ENCODE peak calls at places on chromosomes 4 and X, in seven cellular contexts. L, V, C, N, O, Y and K are unnamed samples.

GRCh38 chrX:53163436-53163835 is 61.6 kb downstream of the KDM5C start:
- DNase-seq in L (no peak), V (no peak), C (peak; percentile 61), N (no peak), O (no peak), Y (no peak), K (no peak)

GRCh38 chr4:133320576-133321170 is 171.6 kb downstream of the PCDH10 start:
- DNase-seq in L (no peak), V (peak; percentile 43), C (peak; percentile 53), N (peak; percentile 43), O (no peak), Y (no peak), K (no peak)

GRCh38 chr4:139918994-139919393 is 235.0 kb downstream of the MAML3 start:
- DNase-seq in L (no peak), V (no peak), C (no peak), N (no peak), O (no peak), Y (no peak), K (no peak)

GRCh38 chr4:83093060-83093640 is 21.4 kb downstream of the PLAC8 start:
- DNase-seq in L (no peak), V (no peak), C (peak; percentile 81), N (no peak), O (no peak), Y (no peak), K (no peak)

GRCh38 chrX:66163849-66164401 is at the start of gene HEPH:
- DNase-seq in L (no peak), V (no peak), C (peak; percentile 67), N (peak; percentile 12), O (no peak), Y (no peak), K (no peak)

GRCh38 chrX:73562986-73563739 is at the start of gene CHIC1:
- DNase-seq in L (peak; percentile 80), V (peak; percentile 49), C (peak; percentile 90), N (peak; percentile 77), O (peak; percentile 88), Y (peak; percentile 47), K (peak; percentile 88)

GRCh38 chrX:72169008-72169728 is 12.4 kb upstream of the PIN4 start:
- DNase-seq in L (no peak), V (no peak), C (no peak), N (no peak), O (no peak), Y (no peak), K (no peak)

GRCh38 chr4:68748181-68748981 is 67.4 kb upstream of the UGT2B10 start:
- DNase-seq in L (no peak), V (no peak), C (no peak), N (no peak), O (no peak), Y (no peak), K (no peak)

GRCh38 chr4:89136525-89136924 is 25.2 kb downstream of the TIGD2 start:
- DNase-seq in L (no peak), V (peak; percentile 45), C (no peak), N (no peak), O (no peak), Y (no peak), K (no peak)

GRCh38 chr4:47642985-47643745 is 158.1 kb downstream of the ATP10D start:
- DNase-seq in L (no peak), V (peak; percentile 42), C (no peak), N (peak; percentile 80), O (no peak), Y (no peak), K (no peak)

GRCh38 chrX:153909024-153909979 is 4.8 kb downstream of the AVPR2 start:
- DNase-seq in L (no peak), V (no peak), C (peak; percentile 81), N (no peak), O (no peak), Y (peak; percentile 32), K (no peak)

GRCh38 chr4:185211641-185212040 is 2.2 kb downstream of the SNX25 start:
- DNase-seq in L (no peak), V (no peak), C (no peak), N (no peak), O (no peak), Y (no peak), K (no peak)

GRCh38 chr4:185212566-185212965 is 3.2 kb downstream of the SNX25 start:
- DNase-seq in L (no peak), V (no peak), C (no peak), N (no peak), O (no peak), Y (no peak), K (no peak)

GRCh38 chr4:185211035-185211434 is 1.6 kb downstream of the SNX25 start:
- DNase-seq in L (no peak), V (no peak), C (no peak), N (peak; percentile 38), O (no peak), Y (no peak), K (no peak)

GRCh38 chr4:185210102-185210981 is 944 bp downstream of the SNX25 start:
- DNase-seq in L (peak; percentile 76), V (peak; percentile 48), C (peak; percentile 80), N (peak; percentile 68), O (peak; percentile 92), Y (peak; percentile 38), K (no peak)

GRCh38 chr4:185209031-185209851 is at the start of gene SNX25:
- DNase-seq in L (peak; percentile 95), V (peak; percentile 71), C (peak; percentile 95), N (peak; percentile 73), O (peak; percentile 99), Y (peak; percentile 90), K (peak; percentile 95)
- TF ChIP-seq CTCF in L (peak; percentile 12), V (no peak), C (peak; percentile 46), N (no peak), O (peak; percentile 33), Y (peak; percentile 48), K (peak; percentile 46)

DNA sequence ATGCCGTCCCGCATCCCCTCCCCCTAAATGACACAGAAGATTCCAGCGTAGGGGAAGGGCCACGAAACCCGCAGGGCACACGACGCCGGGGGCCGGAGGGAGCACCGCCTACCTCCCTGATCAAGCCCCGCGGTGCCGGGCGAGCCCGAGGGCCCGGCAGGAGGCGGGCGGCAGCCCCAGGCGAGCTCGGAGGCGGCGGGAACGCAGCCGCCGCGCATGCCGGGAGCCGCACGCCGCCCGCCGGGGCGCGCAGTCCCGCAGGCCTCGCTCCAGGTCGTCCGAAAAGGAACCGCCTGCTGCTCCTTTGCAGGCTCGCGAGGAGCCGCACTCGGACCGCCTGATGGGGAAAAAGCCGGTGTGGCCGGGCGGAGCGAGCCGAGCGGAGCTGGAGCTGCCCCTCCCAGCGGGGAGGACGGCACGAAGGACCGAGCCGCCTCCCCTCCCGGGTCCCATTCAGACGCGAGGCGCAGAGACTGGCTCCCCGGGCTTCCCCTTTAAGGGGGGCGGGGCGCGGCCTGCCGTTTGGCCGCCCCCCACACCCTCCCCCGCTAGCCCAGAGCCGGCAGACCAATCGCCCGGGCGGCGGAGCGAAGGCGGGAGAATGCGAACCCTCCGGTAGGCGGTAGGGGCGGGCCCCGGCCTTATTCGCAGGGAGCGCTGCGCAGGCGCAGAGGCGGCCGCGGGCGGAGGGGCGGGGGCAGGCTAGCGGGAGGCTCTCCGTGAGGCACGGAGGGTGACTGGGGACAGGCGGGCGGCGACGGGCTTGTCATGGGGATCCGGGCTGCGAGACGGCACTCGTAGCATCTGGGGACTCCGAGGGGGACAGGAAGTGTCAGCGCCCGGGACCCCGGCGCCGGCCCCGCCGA is 561 bp upstream of the ING2 start:
- DNase-seq in L (peak; percentile 100), V (peak; percentile 96), C (peak; percentile 99), N (peak; percentile 99), O (peak; percentile 100), Y (peak; percentile 100), K (peak; percentile 100)
- TF ChIP-seq CTCF in L (peak; percentile 34), V (peak; percentile 26), C (peak; percentile 34), N (no peak), O (peak; percentile 29), Y (peak; percentile 35), K (peak; percentile 38)

GRCh38 chrX:24241822-24242648 is 71.8 kb downstream of the SUPT20HL2 start:
- DNase-seq in L (no peak), V (peak; percentile 24), C (peak; percentile 52), N (peak; percentile 48), O (no peak), Y (no peak), K (peak; percentile 51)
- TF ChIP-seq CTCF in L (peak; percentile 40), V (peak; percentile 58), C (peak; percentile 70), N (peak; percentile 37), O (no peak), Y (peak; percentile 57), K (peak; percentile 65)

DNA sequence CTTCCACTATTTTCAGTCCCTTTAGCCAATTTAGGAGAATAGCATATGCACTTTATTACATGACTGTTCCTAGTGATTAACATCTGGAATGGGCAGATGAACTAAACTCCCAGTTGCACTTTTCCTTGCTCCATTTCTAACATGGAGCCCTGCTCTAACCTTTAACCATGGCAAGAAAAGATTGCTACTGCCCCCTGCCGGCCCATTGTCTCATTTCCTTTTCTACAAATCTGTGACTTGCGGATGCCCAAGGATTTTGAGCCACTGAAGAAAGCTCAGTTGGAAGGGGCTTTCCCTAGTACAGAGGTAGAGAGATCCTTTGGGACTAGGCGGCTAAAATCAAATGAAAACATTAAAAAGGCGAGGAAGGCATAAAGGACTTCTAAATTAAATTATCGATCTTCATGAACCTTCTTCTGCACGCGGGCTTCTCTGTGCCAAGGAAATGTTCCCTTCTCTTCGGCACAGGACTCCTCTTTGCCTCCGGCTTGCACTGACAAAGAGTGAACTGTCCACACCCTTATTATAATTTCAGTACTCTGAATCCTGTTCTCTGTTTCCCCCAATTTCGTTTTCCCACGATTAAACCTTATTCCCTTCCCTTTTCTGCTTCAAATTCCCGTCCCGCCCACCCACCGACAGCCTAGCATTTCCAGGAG is 578 bp upstream of the GLRA2 start:
- DNase-seq in L (peak; percentile 43), V (peak; percentile 68), C (peak; percentile 93), N (peak; percentile 62), O (no peak), Y (peak; percentile 18), K (no peak)
- TF ChIP-seq CTCF in L (peak; percentile 34), V (peak; percentile 59), C (peak; percentile 78), N (peak; percentile 41), O (peak; percentile 19), Y (peak; percentile 37), K (no peak)

GRCh38 chrX:317424-318067 is 1.1 kb downstream of the GTPBP6 start:
- DNase-seq in L (no peak), V (no peak), C (peak; percentile 57), N (no peak), O (peak; percentile 94), Y (no peak), K (no peak)

GRCh38 chrX:319579-320125 is 1.1 kb upstream of the GTPBP6 start:
- DNase-seq in L (peak; percentile 75), V (no peak), C (no peak), N (no peak), O (peak; percentile 89), Y (peak; percentile 34), K (no peak)

GRCh38 chrX:320126-320783 is 1.7 kb upstream of the GTPBP6 start:
- DNase-seq in L (peak; percentile 65), V (no peak), C (no peak), N (no peak), O (no peak), Y (peak; percentile 28), K (no peak)

GRCh38 chrX:318068-318738 is 393 bp downstream of the GTPBP6 start:
- DNase-seq in L (peak; percentile 98), V (peak; percentile 99), C (peak; percentile 100), N (peak; percentile 99), O (no peak), Y (peak; percentile 98), K (peak; percentile 98)

GRCh38 chrX:318739-319578 is at the start of gene GTPBP6:
- DNase-seq in L (peak; percentile 99), V (peak; percentile 99), C (peak; percentile 100), N (peak; percentile 100), O (peak; percentile 100), Y (peak; percentile 100), K (peak; percentile 100)
- TF ChIP-seq CTCF in L (peak; percentile 29), V (peak; percentile 38), C (peak; percentile 18), N (peak; percentile 16), O (no peak), Y (no peak), K (peak; percentile 24)